ENCODE peak calls at places on chromosomes 13 and 19, in eight cellular contexts. F, A, I, H, V, K, T and J are unnamed samples.

GRCh38 chr19:1657632-1658445 is 5.4 kb upstream of the TCF3 start:
- DNase-seq in F (no peak), A (no peak), I (peak), H (no peak), V (no peak), K (peak), T (no peak), J (no peak)

GRCh38 chr13:35140831-35141230 is 198.8 kb downstream of the NBEA start:
- DNase-seq in F (no peak), A (no peak), I (no peak), H (no peak), V (no peak), K (no peak), T (no peak), J (peak)

GRCh38 chr13:110470272-110471009 is 91.1 kb downstream of the RAB20 start:
- DNase-seq in F (no peak), A (no peak), I (no peak), H (no peak), V (no peak), K (no peak), T (peak), J (peak)

GRCh38 chr13:108963846-108964600 is 334.6 kb downstream of the MYO16 start:
- DNase-seq in F (no peak), A (no peak), I (no peak), H (no peak), V (no peak), K (no peak), T (no peak), J (no peak)

GRCh38 chr19:12652219-12652618 is 14.3 kb downstream of the MAN2B1 start:
- DNase-seq in F (no peak), A (no peak), I (peak), H (no peak), V (no peak), K (no peak), T (no peak), J (no peak)

GRCh38 chr19:35545855-35546381 is 492 bp downstream of the TMEM147 start:
- DNase-seq in F (peak), A (peak), I (no peak), H (peak), V (peak), K (peak), T (peak), J (no peak)

GRCh38 chr13:44810067-44810840 is 179.0 kb downstream of the NUFIP1 start:
- DNase-seq in F (peak), A (no peak), I (no peak), H (no peak), V (no peak), K (peak), T (no peak), J (no peak)

GRCh38 chr13:113951246-113951999 is 22.5 kb downstream of the C13orf46 start:
- DNase-seq in F (peak), A (peak), I (peak), H (peak), V (peak), K (peak), T (peak), J (peak)

GRCh38 chr19:1860133-1860775 is 3.1 kb downstream of the KLF16 start:
- DNase-seq in F (peak), A (no peak), I (peak), H (no peak), V (no peak), K (peak), T (peak), J (no peak)

GRCh38 chr19:10975374-10976036 is 14.7 kb downstream of the SMARCA4 start:
- DNase-seq in F (no peak), A (no peak), I (no peak), H (no peak), V (no peak), K (no peak), T (peak), J (peak)